ENCODE peak calls at places on chromosomes 12 and 14, in eight cellular contexts. Q is activated CD4-positive, alpha-beta T cell treated with anti-CD3 and anti-CD28 coated beads, Interleukin-2, amount 50 U/mL, for 48 hours; E is GM20000; L is stimulated activated CD4-positive, alpha-beta T cell treated with anti-CD3 and anti-CD28 coated beads, TNF-alpha, amount 100 ng/mL, for 48 hours; H is dorsolateral prefrontal cortex; T is renal cortical epithelial cell; N is naive thymus-derived CD4-positive, alpha-beta T cell; C is GM04503. M is an unnamed sample.

GRCh38 chr12:15824516-15824915 is 35.3 kb upstream of the EPS8 start:
- DNase-seq in Q (no peak), E (no peak), L (no peak), H (no peak), T (no peak), N (no peak), C (no peak), M (no peak)

GRCh38 chr12:29992366-29992765 is 208.6 kb upstream of the TMTC1 start:
- DNase-seq in Q (no peak), E (no peak), L (no peak), H (no peak), T (no peak), N (no peak), C (no peak), M (peak)

GRCh38 chr12:112822056-112822455 is 30.5 kb downstream of the RPH3A start:
- DNase-seq in Q (no peak), E (no peak), L (no peak), H (no peak), T (no peak), N (no peak), C (no peak), M (peak)

GRCh38 chr12:104462931-104463339 is 6.2 kb downstream of the CHST11 start:
- DNase-seq in Q (no peak), E (peak), L (no peak), H (no peak), T (no peak), N (no peak), C (no peak), M (no peak)

GRCh38 chr12:2797721-2798418 is 3.1 kb downstream of the FKBP4 start:
- DNase-seq in Q (no peak), E (no peak), L (no peak), H (no peak), T (no peak), N (no peak), C (no peak), M (no peak)

GRCh38 chr14:91835920-91836843 is 31.2 kb downstream of the TC2N start:
- DNase-seq in Q (peak), E (peak), L (peak), H (no peak), T (peak), N (peak), C (no peak), M (peak)

GRCh38 chr14:67636361-67636919 is 16.7 kb downstream of the ARG2 start:
- DNase-seq in Q (no peak), E (no peak), L (no peak), H (no peak), T (peak), N (no peak), C (no peak), M (no peak)

GRCh38 chr12:122031342-122032216 is 9.9 kb downstream of the BCL7A start:
- DNase-seq in Q (peak), E (peak), L (peak), H (no peak), T (no peak), N (peak), C (no peak), M (peak)

GRCh38 chr14:29894030-29894429 is 33.6 kb downstream of the PRKD1 start:
- DNase-seq in Q (no peak), E (no peak), L (no peak), H (no peak), T (no peak), N (no peak), C (no peak), M (no peak)

GRCh38 chr14:71932229-71932951 is at the start of gene RGS6:
- DNase-seq in Q (peak), E (peak), L (peak), H (no peak), T (no peak), N (peak), C (no peak), M (peak)

GRCh38 chr12:42705863-42706262 is 116.3 kb upstream of the PRICKLE1 start:
- DNase-seq in Q (no peak), E (no peak), L (no peak), H (peak), T (peak), N (no peak), C (no peak), M (no peak)

GRCh38 chr12:128969480-128970055 is 116.3 kb downstream of the GLT1D1 start:
- DNase-seq in Q (peak), E (peak), L (no peak), H (peak), T (no peak), N (no peak), C (no peak), M (peak)

GRCh38 chr14:70567791-70568190 is 32.7 kb downstream of the MED6 start:
- DNase-seq in Q (peak), E (peak), L (no peak), H (no peak), T (peak), N (no peak), C (no peak), M (peak)

GRCh38 chr12:108962256-108962655 is 58.6 kb downstream of the SVOP start:
- DNase-seq in Q (no peak), E (no peak), L (no peak), H (no peak), T (no peak), N (no peak), C (no peak), M (no peak)

GRCh38 chr14:74577247-74577947 is 34.6 kb downstream of the LTBP2 start:
- DNase-seq in Q (no peak), E (no peak), L (no peak), H (no peak), T (no peak), N (no peak), C (no peak), M (no peak)

GRCh38 chr12:98238513-98238912 is 276.9 kb upstream of the TMPO start:
- DNase-seq in Q (no peak), E (no peak), L (no peak), H (no peak), T (no peak), N (no peak), C (peak), M (no peak)

GRCh38 chr12:10554228-10554970 is 48.7 kb downstream of the EIF2S3B start:
- DNase-seq in Q (no peak), E (no peak), L (no peak), H (no peak), T (no peak), N (no peak), C (no peak), M (no peak)

GRCh38 chr14:104970231-104971068 is 7.7 kb downstream of the AHNAK2 start:
- DNase-seq in Q (no peak), E (no peak), L (no peak), H (no peak), T (peak), N (no peak), C (peak), M (peak)

GRCh38 chr14:71803539-71804260 is 128.5 kb upstream of the RGS6 start:
- DNase-seq in Q (no peak), E (no peak), L (no peak), H (no peak), T (peak), N (no peak), C (peak), M (no peak)

GRCh38 chr12:132364348-132364902 is 35.0 kb upstream of the GALNT9 start:
- DNase-seq in Q (no peak), E (no peak), L (no peak), H (no peak), T (no peak), N (no peak), C (no peak), M (no peak)

GRCh38 chr14:27186048-27186447 is 588.2 kb upstream of the NOVA1 start:
- DNase-seq in Q (no peak), E (no peak), L (no peak), H (no peak), T (no peak), N (no peak), C (no peak), M (no peak)

GRCh38 chr12:694734-695503 is 31.7 kb upstream of the NINJ2 start:
- DNase-seq in Q (no peak), E (no peak), L (no peak), H (no peak), T (peak), N (no peak), C (no peak), M (no peak)

GRCh38 chr12:125704803-125705202 is 639.6 kb downstream of the AACS start:
- DNase-seq in Q (no peak), E (no peak), L (no peak), H (no peak), T (no peak), N (no peak), C (no peak), M (no peak)

GRCh38 chr14:93239869-93240677 is 33.0 kb downstream of the UBR7 start:
- DNase-seq in Q (no peak), E (no peak), L (no peak), H (no peak), T (peak), N (no peak), C (no peak), M (no peak)

GRCh38 chr14:98580131-98580678 is 691.8 kb downstream of the BCL11B start:
- DNase-seq in Q (no peak), E (no peak), L (no peak), H (no peak), T (no peak), N (no peak), C (no peak), M (peak)

GRCh38 chr12:109910969-109911348 is 10.9 kb downstream of the TCHP start:
- DNase-seq in Q (peak), E (no peak), L (no peak), H (no peak), T (no peak), N (no peak), C (no peak), M (peak)

GRCh38 chr12:98893126-98893525 is 248.0 kb downstream of the APAF1 start:
- DNase-seq in Q (no peak), E (no peak), L (no peak), H (peak), T (no peak), N (no peak), C (no peak), M (no peak)

GRCh38 chr14:28768549-28768870 is 1.9 kb downstream of the FOXG1 start:
- DNase-seq in Q (no peak), E (no peak), L (no peak), H (no peak), T (no peak), N (no peak), C (no peak), M (no peak)

GRCh38 chr12:40238221-40238902 is 13.6 kb downstream of the LRRK2 start:
- DNase-seq in Q (no peak), E (no peak), L (no peak), H (no peak), T (no peak), N (no peak), C (no peak), M (no peak)

GRCh38 chr12:50507930-50508329 is 3.1 kb downstream of the DIP2B start:
- DNase-seq in Q (no peak), E (no peak), L (no peak), H (no peak), T (peak), N (no peak), C (no peak), M (no peak)

GRCh38 chr14:73752297-73752992 is 38.3 kb upstream of the PNMA1 start:
- DNase-seq in Q (no peak), E (peak), L (no peak), H (no peak), T (peak), N (no peak), C (peak), M (no peak)

GRCh38 chr12:79775355-79776073 is 84.8 kb upstream of the PAWR start:
- DNase-seq in Q (no peak), E (no peak), L (no peak), H (no peak), T (no peak), N (no peak), C (no peak), M (no peak)

GRCh38 chr14:68762944-68763831 is 29.7 kb downstream of the ZFP36L1 start:
- DNase-seq in Q (no peak), E (no peak), L (no peak), H (no peak), T (no peak), N (no peak), C (peak), M (peak)

GRCh38 chr12:10634427-10634826 is 21.0 kb upstream of the MAGOHB start:
- DNase-seq in Q (no peak), E (no peak), L (no peak), H (no peak), T (peak), N (no peak), C (peak), M (no peak)

GRCh38 chr12:6867407-6868210 is at the start of gene TPI1:
- DNase-seq in Q (peak), E (peak), L (peak), H (peak), T (peak), N (peak), C (no peak), M (peak)

GRCh38 chr14:91264151-91265150 is 19.9 kb upstream of the GPR68 start:
- DNase-seq in Q (peak), E (no peak), L (no peak), H (no peak), T (no peak), N (no peak), C (no peak), M (peak)

GRCh38 chr14:104103061-104104005 is 17.8 kb downstream of the ASPG start:
- DNase-seq in Q (no peak), E (no peak), L (no peak), H (no peak), T (no peak), N (no peak), C (no peak), M (peak)

GRCh38 chr12:67035121-67035520 is 234.0 kb upstream of the CAND1 start:
- DNase-seq in Q (no peak), E (no peak), L (no peak), H (no peak), T (no peak), N (no peak), C (no peak), M (no peak)

GRCh38 chr14:99407416-99407815 is 73.2 kb downstream of the SETD3 start:
- DNase-seq in Q (no peak), E (no peak), L (no peak), H (no peak), T (no peak), N (no peak), C (no peak), M (peak)

GRCh38 chr12:79964100-79964627 is 29.3 kb upstream of the PPP1R12A start:
- DNase-seq in Q (no peak), E (no peak), L (no peak), H (no peak), T (no peak), N (no peak), C (no peak), M (no peak)